ENCODE peak calls at places on chromosome 14, in nine cellular contexts. One of them, this sample, is unnamed.

GRCh38 chr14:77641207-77641533 is 24.7 kb upstream of the SPTLC2 start:
- DNase-seq in CD4-positive, CD25-positive, alpha-beta regulatory T cell: no peak
- DNase-seq in activated T-cell treated with anti-CD3 and anti-CD28 coated beads, Interleukin-2, amount 50 U/mL, for 4 hours: no peak
- DNase-seq in NCI-H1105: no peak
- DNase-seq in HFF-Myc: no peak
- DNase-seq in amniotic stem cell: no peak
- DNase-seq in effector memory CD4-positive, alpha-beta T cell: no peak
- DNase-seq in pons: no peak
- DNase-seq in fibroblast of mammary gland: no peak
- DNase-seq in this sample: no peak

GRCh38 chr14:92958373-92959188 is 35.6 kb downstream of the CHGA start:
- DNase-seq in CD4-positive, CD25-positive, alpha-beta regulatory T cell: no peak
- DNase-seq in activated T-cell treated with anti-CD3 and anti-CD28 coated beads, Interleukin-2, amount 50 U/mL, for 4 hours: no peak
- DNase-seq in pons: peak; percentile 90
- DNase-seq in fibroblast of mammary gland: no peak
- DNase-seq in effector memory CD4-positive, alpha-beta T cell: no peak
- DNase-seq in amniotic stem cell: no peak
- DNase-seq in NCI-H1105: no peak
- DNase-seq in HFF-Myc: no peak
- DNase-seq in this sample: no peak

GRCh38 chr14:100623961-100624360 is 36.7 kb upstream of the BEGAIN start:
- DNase-seq in effector memory CD4-positive, alpha-beta T cell: no peak
- DNase-seq in fibroblast of mammary gland: no peak
- DNase-seq in activated T-cell treated with anti-CD3 and anti-CD28 coated beads, Interleukin-2, amount 50 U/mL, for 4 hours: no peak
- DNase-seq in HFF-Myc: no peak
- DNase-seq in NCI-H1105: no peak
- DNase-seq in amniotic stem cell: no peak
- DNase-seq in CD4-positive, CD25-positive, alpha-beta regulatory T cell: no peak
- DNase-seq in pons: no peak
- DNase-seq in this sample: no peak

GRCh38 chr14:56081139-56081538 is 37.1 kb upstream of the PELI2 start:
- DNase-seq in HFF-Myc: no peak
- DNase-seq in activated T-cell treated with anti-CD3 and anti-CD28 coated beads, Interleukin-2, amount 50 U/mL, for 4 hours: no peak
- DNase-seq in effector memory CD4-positive, alpha-beta T cell: no peak
- DNase-seq in fibroblast of mammary gland: peak; percentile 34
- DNase-seq in NCI-H1105: no peak
- DNase-seq in CD4-positive, CD25-positive, alpha-beta regulatory T cell: no peak
- DNase-seq in amniotic stem cell: no peak
- DNase-seq in pons: no peak
- DNase-seq in this sample: no peak

GRCh38 chr14:103385994-103386491 is 828 bp downstream of the MARK3 start:
- DNase-seq in NCI-H1105: no peak
- DNase-seq in HFF-Myc: no peak
- DNase-seq in effector memory CD4-positive, alpha-beta T cell: peak; percentile 15
- DNase-seq in CD4-positive, CD25-positive, alpha-beta regulatory T cell: peak; percentile 63
- DNase-seq in fibroblast of mammary gland: peak; percentile 45
- DNase-seq in activated T-cell treated with anti-CD3 and anti-CD28 coated beads, Interleukin-2, amount 50 U/mL, for 4 hours: peak; percentile 16
- DNase-seq in pons: no peak
- DNase-seq in amniotic stem cell: no peak
- DNase-seq in this sample: no peak

GRCh38 chr14:103545219-103545914 is 16.4 kb downstream of the TRMT61A start:
- DNase-seq in effector memory CD4-positive, alpha-beta T cell: no peak
- DNase-seq in HFF-Myc: no peak
- DNase-seq in NCI-H1105: no peak
- DNase-seq in pons: no peak
- DNase-seq in amniotic stem cell: no peak
- DNase-seq in fibroblast of mammary gland: no peak
- DNase-seq in CD4-positive, CD25-positive, alpha-beta regulatory T cell: no peak
- DNase-seq in activated T-cell treated with anti-CD3 and anti-CD28 coated beads, Interleukin-2, amount 50 U/mL, for 4 hours: no peak
- DNase-seq in this sample: no peak

GRCh38 chr14:69043598-69044267 is 64.6 kb upstream of the ACTN1 start:
- DNase-seq in NCI-H1105: no peak
- DNase-seq in activated T-cell treated with anti-CD3 and anti-CD28 coated beads, Interleukin-2, amount 50 U/mL, for 4 hours: no peak
- DNase-seq in amniotic stem cell: no peak
- DNase-seq in HFF-Myc: no peak
- DNase-seq in fibroblast of mammary gland: peak; percentile 87
- DNase-seq in CD4-positive, CD25-positive, alpha-beta regulatory T cell: no peak
- DNase-seq in pons: peak; percentile 57
- DNase-seq in effector memory CD4-positive, alpha-beta T cell: no peak
- DNase-seq in this sample: no peak

GRCh38 chr14:79965896-79966295 is 245.4 kb downstream of the DIO2 start:
- DNase-seq in CD4-positive, CD25-positive, alpha-beta regulatory T cell: no peak
- DNase-seq in activated T-cell treated with anti-CD3 and anti-CD28 coated beads, Interleukin-2, amount 50 U/mL, for 4 hours: no peak
- DNase-seq in effector memory CD4-positive, alpha-beta T cell: no peak
- DNase-seq in fibroblast of mammary gland: peak; percentile 71
- DNase-seq in pons: no peak
- DNase-seq in NCI-H1105: no peak
- DNase-seq in amniotic stem cell: no peak
- DNase-seq in HFF-Myc: no peak
- DNase-seq in this sample: no peak

GRCh38 chr14:90023176-90023896 is 38.5 kb upstream of the KCNK13 start:
- DNase-seq in CD4-positive, CD25-positive, alpha-beta regulatory T cell: no peak
- DNase-seq in pons: no peak
- DNase-seq in HFF-Myc: no peak
- DNase-seq in amniotic stem cell: no peak
- DNase-seq in fibroblast of mammary gland: peak; percentile 8
- DNase-seq in NCI-H1105: no peak
- DNase-seq in effector memory CD4-positive, alpha-beta T cell: no peak
- DNase-seq in activated T-cell treated with anti-CD3 and anti-CD28 coated beads, Interleukin-2, amount 50 U/mL, for 4 hours: no peak
- DNase-seq in this sample: no peak

GRCh38 chr14:92577321-92577742 is 63.8 kb downstream of the RIN3 start:
- DNase-seq in NCI-H1105: no peak
- DNase-seq in amniotic stem cell: no peak
- DNase-seq in CD4-positive, CD25-positive, alpha-beta regulatory T cell: peak; percentile 81
- DNase-seq in activated T-cell treated with anti-CD3 and anti-CD28 coated beads, Interleukin-2, amount 50 U/mL, for 4 hours: no peak
- DNase-seq in HFF-Myc: no peak
- DNase-seq in pons: no peak
- DNase-seq in fibroblast of mammary gland: no peak
- DNase-seq in effector memory CD4-positive, alpha-beta T cell: no peak
- DNase-seq in this sample: peak; percentile 62

GRCh38 chr14:84421611-84422010 is 1108.3 kb upstream of the FLRT2 start:
- DNase-seq in amniotic stem cell: no peak
- DNase-seq in NCI-H1105: no peak
- DNase-seq in effector memory CD4-positive, alpha-beta T cell: no peak
- DNase-seq in pons: no peak
- DNase-seq in fibroblast of mammary gland: no peak
- DNase-seq in CD4-positive, CD25-positive, alpha-beta regulatory T cell: no peak
- DNase-seq in HFF-Myc: no peak
- DNase-seq in activated T-cell treated with anti-CD3 and anti-CD28 coated beads, Interleukin-2, amount 50 U/mL, for 4 hours: no peak
- DNase-seq in this sample: no peak

GRCh38 chr14:89131004-89131750 is 285.9 kb downstream of the FOXN3 start:
- DNase-seq in fibroblast of mammary gland: peak; percentile 25
- DNase-seq in NCI-H1105: no peak
- DNase-seq in activated T-cell treated with anti-CD3 and anti-CD28 coated beads, Interleukin-2, amount 50 U/mL, for 4 hours: no peak
- DNase-seq in pons: no peak
- DNase-seq in HFF-Myc: peak; percentile 59
- DNase-seq in amniotic stem cell: no peak
- DNase-seq in CD4-positive, CD25-positive, alpha-beta regulatory T cell: no peak
- DNase-seq in effector memory CD4-positive, alpha-beta T cell: no peak
- DNase-seq in this sample: no peak

GRCh38 chr14:21748869-21749303 is 75.3 kb upstream of the OR4E1 start:
- DNase-seq in NCI-H1105: no peak
- DNase-seq in HFF-Myc: no peak
- DNase-seq in pons: peak; percentile 79
- DNase-seq in effector memory CD4-positive, alpha-beta T cell: no peak
- DNase-seq in amniotic stem cell: no peak
- DNase-seq in CD4-positive, CD25-positive, alpha-beta regulatory T cell: peak; percentile 73
- DNase-seq in activated T-cell treated with anti-CD3 and anti-CD28 coated beads, Interleukin-2, amount 50 U/mL, for 4 hours: peak; percentile 31
- DNase-seq in fibroblast of mammary gland: peak; percentile 46
- DNase-seq in this sample: no peak

GRCh38 chr14:93943052-93943451 is 15.9 kb downstream of the FAM181A start:
- DNase-seq in activated T-cell treated with anti-CD3 and anti-CD28 coated beads, Interleukin-2, amount 50 U/mL, for 4 hours: no peak
- DNase-seq in HFF-Myc: no peak
- DNase-seq in amniotic stem cell: no peak
- DNase-seq in fibroblast of mammary gland: peak; percentile 29
- DNase-seq in NCI-H1105: no peak
- DNase-seq in CD4-positive, CD25-positive, alpha-beta regulatory T cell: no peak
- DNase-seq in pons: no peak
- DNase-seq in effector memory CD4-positive, alpha-beta T cell: no peak
- DNase-seq in this sample: no peak

GRCh38 chr14:94115068-94115591 is 4.6 kb downstream of the IFI27 start:
- DNase-seq in HFF-Myc: no peak
- DNase-seq in activated T-cell treated with anti-CD3 and anti-CD28 coated beads, Interleukin-2, amount 50 U/mL, for 4 hours: no peak
- DNase-seq in effector memory CD4-positive, alpha-beta T cell: no peak
- DNase-seq in fibroblast of mammary gland: no peak
- DNase-seq in pons: peak; percentile 20
- DNase-seq in NCI-H1105: no peak
- DNase-seq in CD4-positive, CD25-positive, alpha-beta regulatory T cell: no peak
- DNase-seq in amniotic stem cell: no peak
- DNase-seq in this sample: no peak

GRCh38 chr14:73461478-73462077 is 3.2 kb upstream of the NUMB start:
- DNase-seq in HFF-Myc: no peak
- DNase-seq in pons: no peak
- DNase-seq in effector memory CD4-positive, alpha-beta T cell: no peak
- DNase-seq in NCI-H1105: no peak
- DNase-seq in activated T-cell treated with anti-CD3 and anti-CD28 coated beads, Interleukin-2, amount 50 U/mL, for 4 hours: no peak
- DNase-seq in fibroblast of mammary gland: no peak
- DNase-seq in amniotic stem cell: no peak
- DNase-seq in CD4-positive, CD25-positive, alpha-beta regulatory T cell: no peak
- DNase-seq in this sample: no peak

GRCh38 chr14:91149462-91149861 is 35.6 kb downstream of the DGLUCY start:
- DNase-seq in CD4-positive, CD25-positive, alpha-beta regulatory T cell: no peak
- DNase-seq in fibroblast of mammary gland: peak; percentile 100
- DNase-seq in activated T-cell treated with anti-CD3 and anti-CD28 coated beads, Interleukin-2, amount 50 U/mL, for 4 hours: no peak
- DNase-seq in amniotic stem cell: peak; percentile 96
- DNase-seq in effector memory CD4-positive, alpha-beta T cell: no peak
- DNase-seq in NCI-H1105: no peak
- DNase-seq in HFF-Myc: peak; percentile 99
- DNase-seq in pons: peak; percentile 64
- DNase-seq in this sample: no peak

GRCh38 chr14:50001999-50002925 is 109.4 kb downstream of the ARF6 start:
- DNase-seq in amniotic stem cell: no peak
- DNase-seq in fibroblast of mammary gland: no peak
- DNase-seq in pons: no peak
- DNase-seq in activated T-cell treated with anti-CD3 and anti-CD28 coated beads, Interleukin-2, amount 50 U/mL, for 4 hours: peak; percentile 56
- DNase-seq in NCI-H1105: no peak
- DNase-seq in CD4-positive, CD25-positive, alpha-beta regulatory T cell: peak; percentile 92
- DNase-seq in HFF-Myc: no peak
- DNase-seq in effector memory CD4-positive, alpha-beta T cell: peak; percentile 57
- DNase-seq in this sample: peak; percentile 91

GRCh38 chr14:52834440-52834842 is 43.0 kb upstream of the GNPNAT1 start:
- DNase-seq in CD4-positive, CD25-positive, alpha-beta regulatory T cell: no peak
- DNase-seq in fibroblast of mammary gland: peak; percentile 85
- DNase-seq in effector memory CD4-positive, alpha-beta T cell: no peak
- DNase-seq in amniotic stem cell: peak; percentile 69
- DNase-seq in NCI-H1105: no peak
- DNase-seq in activated T-cell treated with anti-CD3 and anti-CD28 coated beads, Interleukin-2, amount 50 U/mL, for 4 hours: no peak
- DNase-seq in HFF-Myc: peak; percentile 76
- DNase-seq in pons: no peak
- DNase-seq in this sample: no peak

GRCh38 chr14:65287264-65288131 is 125.0 kb upstream of the FUT8 start:
- DNase-seq in fibroblast of mammary gland: no peak
- DNase-seq in NCI-H1105: no peak
- DNase-seq in activated T-cell treated with anti-CD3 and anti-CD28 coated beads, Interleukin-2, amount 50 U/mL, for 4 hours: peak; percentile 41
- DNase-seq in CD4-positive, CD25-positive, alpha-beta regulatory T cell: peak; percentile 79
- DNase-seq in pons: no peak
- DNase-seq in amniotic stem cell: no peak
- DNase-seq in HFF-Myc: no peak
- DNase-seq in effector memory CD4-positive, alpha-beta T cell: no peak
- DNase-seq in this sample: peak; percentile 60

GRCh38 chr14:68404652-68405183 is 388.1 kb downstream of the ZFP36L1 start:
- DNase-seq in CD4-positive, CD25-positive, alpha-beta regulatory T cell: peak; percentile 26
- DNase-seq in HFF-Myc: no peak
- DNase-seq in fibroblast of mammary gland: no peak
- DNase-seq in NCI-H1105: no peak
- DNase-seq in amniotic stem cell: no peak
- DNase-seq in effector memory CD4-positive, alpha-beta T cell: peak; percentile 3
- DNase-seq in activated T-cell treated with anti-CD3 and anti-CD28 coated beads, Interleukin-2, amount 50 U/mL, for 4 hours: no peak
- DNase-seq in pons: no peak
- DNase-seq in this sample: no peak

GRCh38 chr14:82724296-82724695 is 1190.6 kb upstream of the SEL1L start:
- DNase-seq in HFF-Myc: no peak
- DNase-seq in pons: no peak
- DNase-seq in NCI-H1105: no peak
- DNase-seq in effector memory CD4-positive, alpha-beta T cell: no peak
- DNase-seq in activated T-cell treated with anti-CD3 and anti-CD28 coated beads, Interleukin-2, amount 50 U/mL, for 4 hours: no peak
- DNase-seq in amniotic stem cell: no peak
- DNase-seq in CD4-positive, CD25-positive, alpha-beta regulatory T cell: no peak
- DNase-seq in fibroblast of mammary gland: peak; percentile 54
- DNase-seq in this sample: no peak

GRCh38 chr14:57725399-57726077 is 140.4 kb downstream of the SLC35F4 start:
- DNase-seq in effector memory CD4-positive, alpha-beta T cell: no peak
- DNase-seq in NCI-H1105: no peak
- DNase-seq in fibroblast of mammary gland: peak; percentile 84
- DNase-seq in CD4-positive, CD25-positive, alpha-beta regulatory T cell: no peak
- DNase-seq in activated T-cell treated with anti-CD3 and anti-CD28 coated beads, Interleukin-2, amount 50 U/mL, for 4 hours: no peak
- DNase-seq in HFF-Myc: no peak
- DNase-seq in pons: no peak
- DNase-seq in amniotic stem cell: no peak
- DNase-seq in this sample: no peak

GRCh38 chr14:50312734-50313054 is 570 bp downstream of the DMAC2L start:
- DNase-seq in HFF-Myc: no peak
- DNase-seq in activated T-cell treated with anti-CD3 and anti-CD28 coated beads, Interleukin-2, amount 50 U/mL, for 4 hours: no peak
- DNase-seq in pons: no peak
- DNase-seq in effector memory CD4-positive, alpha-beta T cell: no peak
- DNase-seq in CD4-positive, CD25-positive, alpha-beta regulatory T cell: peak; percentile 78
- DNase-seq in NCI-H1105: no peak
- DNase-seq in fibroblast of mammary gland: peak; percentile 50
- DNase-seq in amniotic stem cell: no peak
- DNase-seq in this sample: no peak

GRCh38 chr14:88612981-88613380 is 50.1 kb downstream of the ZC3H14 start:
- DNase-seq in activated T-cell treated with anti-CD3 and anti-CD28 coated beads, Interleukin-2, amount 50 U/mL, for 4 hours: no peak
- DNase-seq in fibroblast of mammary gland: peak; percentile 9
- DNase-seq in pons: no peak
- DNase-seq in HFF-Myc: no peak
- DNase-seq in NCI-H1105: no peak
- DNase-seq in effector memory CD4-positive, alpha-beta T cell: no peak
- DNase-seq in CD4-positive, CD25-positive, alpha-beta regulatory T cell: no peak
- DNase-seq in amniotic stem cell: no peak
- DNase-seq in this sample: no peak